ENCODE peak calls at places on chromosome 14, in five cellular contexts. D is HepG2; X is naive thymus-derived CD4-positive, alpha-beta T cell; L is cardiac muscle cell; I is prostate gland. Z is an unnamed sample. For H3K9me3, the result is how much of the 10 kb centered on the place peaks cover.

GRCh38 chr14:68459480-68460136 is 333.3 kb downstream of the ZFP36L1 start:
- DNase-seq in D (no peak), I (no peak), X (no peak), L (no peak), Z (no peak)

GRCh38 chr14:92599786-92600185 is 86.2 kb downstream of the RIN3 start:
- DNase-seq in I (no peak), L (no peak), D (no peak), X (no peak), Z (no peak)

GRCh38 chr14:91947196-91948184 is at the start of gene FBLN5:
- DNase-seq in I (peak), L (peak), D (no peak), X (peak), Z (peak)

GRCh38 chr14:90661881-90662280 is 154.3 kb downstream of the TTC7B start:
- DNase-seq in X (no peak), I (no peak), D (no peak), L (no peak), Z (no peak)

GRCh38 chr14:35340616-35341453 is 48.7 kb downstream of the PSMA6 start:
- DNase-seq in I (no peak), X (no peak), D (no peak), L (no peak), Z (no peak)

GRCh38 chr14:37658174-37658573 is 62.7 kb downstream of the TTC6 start:
- DNase-seq in I (no peak), X (no peak), L (no peak), D (peak), Z (no peak)

GRCh38 chr14:30283822-30284446 is 275.0 kb upstream of the G2E3 start:
- DNase-seq in L (peak), I (no peak), X (no peak), D (peak), Z (no peak)

GRCh38 chr14:105015242-105015641 is 5.6 kb downstream of the CDCA4 start:
- DNase-seq in L (no peak), D (no peak), X (no peak), I (no peak), Z (no peak)

GRCh38 chr14:85536835-85537195 is 6.9 kb downstream of the FLRT2 start:
- DNase-seq in L (peak), X (no peak), I (no peak), D (no peak), Z (no peak)

GRCh38 chr14:77674931-77675330 is 32.9 kb downstream of the ALKBH1 start:
- DNase-seq in L (no peak), I (no peak), D (no peak), X (no peak), Z (no peak)

GRCh38 chr14:34075095-34075744 is 124.3 kb upstream of the EGLN3 start:
- DNase-seq in I (no peak), X (no peak), L (no peak), D (no peak), Z (no peak)

GRCh38 chr14:103770902-103771301 is 55.3 kb downstream of the ZFYVE21 start:
- DNase-seq in D (no peak), I (no peak), L (no peak), X (no peak), Z (no peak)

GRCh38 chr14:103763730-103764488 is 48.3 kb downstream of the ZFYVE21 start:
- DNase-seq in I (no peak), L (no peak), D (no peak), X (no peak), Z (no peak)

GRCh38 chr14:103770500-103770899 is 54.9 kb downstream of the ZFYVE21 start:
- DNase-seq in I (no peak), X (no peak), D (no peak), L (no peak), Z (no peak)

GRCh38 chr14:103765526-103765925 is 49.9 kb downstream of the ZFYVE21 start:
- DNase-seq in I (no peak), X (no peak), L (no peak), D (no peak), Z (no peak)

DNA sequence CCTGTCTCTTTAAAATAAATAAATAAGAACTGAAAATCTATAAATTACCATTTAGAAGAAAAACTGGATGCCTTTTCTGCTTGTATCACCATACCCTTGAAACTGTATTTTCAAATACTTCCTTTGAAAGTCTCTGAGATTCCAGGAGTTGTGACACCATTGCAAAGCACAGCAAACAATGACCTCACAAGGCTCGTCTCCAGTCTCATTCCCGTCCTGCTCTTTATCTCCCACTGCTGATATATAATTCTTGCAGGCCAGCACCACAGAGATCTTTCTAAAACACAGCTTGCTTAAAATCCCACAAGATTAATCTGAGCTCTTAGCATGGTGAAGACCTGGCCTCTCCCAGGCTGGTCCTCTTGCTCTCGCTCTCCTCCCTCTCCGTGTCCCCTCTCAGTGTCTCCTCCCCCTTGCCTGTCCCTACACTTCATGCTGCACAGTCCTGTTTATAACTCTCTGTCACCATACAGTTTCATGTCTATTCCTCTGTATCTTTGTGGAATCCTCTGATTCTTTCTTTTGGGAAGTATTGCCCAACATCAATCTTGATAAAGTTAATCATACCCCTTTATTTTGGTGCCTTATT is 51.8 kb downstream of the ZFYVE21 start:
- DNase-seq in D (no peak), L (peak), I (no peak), X (no peak), Z (no peak)
- H3K27ac ChIP-seq in D (no peak), L (peak), I (no peak), X (no peak), Z (no peak)

DNA sequence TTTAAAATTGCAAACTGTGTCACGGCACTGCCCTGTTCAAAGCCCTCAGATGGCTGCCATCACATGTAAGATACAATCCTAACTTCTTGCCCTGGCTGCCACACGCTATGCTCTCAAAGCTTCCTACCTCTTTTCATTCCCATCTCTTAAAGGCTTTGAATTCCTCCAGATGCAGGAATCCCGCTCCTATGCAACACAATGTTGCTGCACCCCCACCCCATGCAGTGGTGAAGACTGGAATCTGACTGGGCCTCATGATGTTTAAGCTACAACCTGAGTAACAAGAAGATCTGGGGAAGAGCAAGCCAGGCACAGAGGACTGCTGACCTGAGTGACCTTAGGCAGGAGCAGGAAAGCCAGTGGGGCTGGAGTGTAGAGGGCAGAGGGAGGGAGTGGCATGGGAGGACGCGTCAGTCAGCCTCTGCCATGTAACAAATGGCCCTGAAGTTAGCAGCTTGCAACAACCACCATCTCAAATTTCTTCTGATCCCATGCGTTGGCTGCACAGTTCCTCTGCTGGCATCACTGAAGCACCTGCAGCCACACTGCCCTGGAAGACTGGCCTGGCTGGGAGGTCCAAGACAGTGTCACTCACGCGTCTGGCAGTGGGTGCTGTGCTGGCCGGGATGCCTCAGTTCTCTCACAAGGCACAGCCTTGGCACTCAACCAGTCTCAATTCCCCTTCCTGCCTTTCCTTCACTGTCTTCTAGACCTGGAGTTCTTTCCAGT is 382.7 kb downstream of the BCL11B start:
- DNase-seq in D (no peak), L (no peak), I (no peak), X (no peak), Z (no peak)
- H3K9me3 ChIP-seq in D (under half), L (under half), I (under half), X (under half), Z (under half)

GRCh38 chr14:72849222-72849621 is 44.7 kb downstream of the DPF3 start:
- DNase-seq in D (no peak), L (no peak), I (no peak), X (no peak), Z (no peak)
- H3K4me3 ChIP-seq in D (no peak), L (no peak), I (no peak), X (no peak), Z (no peak)

GRCh38 chr14:99742074-99742473 is 51.1 kb upstream of the EML1 start:
- DNase-seq in D (no peak), X (no peak), L (no peak), I (no peak), Z (no peak)
- H3K27ac ChIP-seq in D (no peak), X (no peak), L (no peak), I (no peak), Z (no peak)